ENCODE peak calls at places on chromosome 18, in five cellular contexts. X, M, P, U and I are unnamed samples.

GRCh38 chr18:48961547-48961946 is 10.8 kb upstream of the SMAD7 start:
- DNase-seq in U (no peak), M (no peak), P (no peak), X (no peak), I (no peak)

GRCh38 chr18:34115409-34116081 is 109.2 kb downstream of the NOL4 start:
- DNase-seq in U (no peak), M (peak), P (peak), X (no peak), I (no peak)

GRCh38 chr18:8504451-8504850 is 104.8 kb upstream of the RAB12 start:
- DNase-seq in U (no peak), M (no peak), P (no peak), X (no peak), I (no peak)

GRCh38 chr18:41666251-41666650 is 288.8 kb upstream of the PIK3C3 start:
- DNase-seq in M (no peak), X (no peak), P (no peak), U (no peak), I (no peak)

GRCh38 chr18:13254971-13255927 is 36.7 kb downstream of the LDLRAD4 start:
- DNase-seq in M (no peak), U (no peak), P (no peak), X (no peak), I (no peak)

GRCh38 chr18:78891185-78891762 is 88.3 kb upstream of the SALL3 start:
- DNase-seq in M (no peak), X (no peak), P (no peak), U (no peak), I (no peak)

GRCh38 chr18:58603365-58604067 is 25.4 kb downstream of the ALPK2 start:
- DNase-seq in U (no peak), M (no peak), P (no peak), X (no peak), I (no peak)

GRCh38 chr18:79400091-79400590 is 4.4 kb downstream of the NFATC1 start:
- DNase-seq in M (no peak), X (no peak), U (peak), P (peak), I (peak)

GRCh38 chr18:6521804-6522418 is 107.2 kb upstream of the L3MBTL4 start:
- DNase-seq in U (peak), M (peak), P (no peak), X (peak), I (peak)

GRCh38 chr18:5463390-5463789 is 80.4 kb downstream of the EPB41L3 start:
- DNase-seq in P (peak), M (no peak), X (peak), U (peak), I (peak)

GRCh38 chr18:1595165-1595564 is 690.5 kb downstream of the ADCYAP1 start:
- DNase-seq in M (no peak), X (no peak), P (no peak), U (no peak), I (no peak)

GRCh38 chr18:12308386-12309100 is 502 bp downstream of the TUBB6 start:
- DNase-seq in P (peak), U (peak), M (peak), X (peak), I (peak)

GRCh38 chr18:56662902-56663301 is 11.7 kb downstream of the WDR7 start:
- DNase-seq in U (no peak), M (no peak), X (no peak), P (no peak), I (no peak)

GRCh38 chr18:76466410-76466991 is 28.5 kb downstream of the ZNF516 start:
- DNase-seq in P (no peak), X (no peak), M (no peak), U (no peak), I (no peak)

GRCh38 chr18:55116855-55117254 is 157.6 kb upstream of the CCDC68 start:
- DNase-seq in M (no peak), U (peak), X (no peak), P (no peak), I (no peak)

GRCh38 chr18:1663879-1664705 is 759.4 kb downstream of the ADCYAP1 start:
- DNase-seq in P (no peak), X (no peak), U (peak), M (peak), I (peak)

GRCh38 chr18:23584019-23584970 is 2.0 kb downstream of the NPC1 start:
- DNase-seq in X (no peak), P (no peak), U (no peak), M (no peak), I (no peak)

GRCh38 chr18:76209597-76209996 is 285.4 kb downstream of the ZNF516 start:
- DNase-seq in M (no peak), P (no peak), X (peak), U (peak), I (no peak)

GRCh38 chr18:29321561-29321960 is 1144.6 kb upstream of the CDH2 start:
- DNase-seq in X (no peak), P (no peak), M (no peak), U (peak), I (no peak)

GRCh38 chr18:45549296-45549695 is 66.0 kb upstream of the SLC14A2 start:
- DNase-seq in U (no peak), P (no peak), M (no peak), X (no peak), I (no peak)

GRCh38 chr18:4603955-4604354 is 148.8 kb upstream of the DLGAP1 start:
- DNase-seq in U (no peak), X (no peak), P (no peak), M (no peak), I (no peak)

GRCh38 chr18:32868424-32868823 is 95.6 kb upstream of the KLHL14 start:
- DNase-seq in P (no peak), M (no peak), X (no peak), U (no peak), I (no peak)

GRCh38 chr18:56716692-56717146 is 65.6 kb downstream of the WDR7 start:
- DNase-seq in U (no peak), P (no peak), M (no peak), X (no peak), I (no peak)

GRCh38 chr18:77136871-77137665 is 4.5 kb upstream of the MBP start:
- DNase-seq in P (no peak), U (no peak), X (no peak), M (no peak), I (no peak)

GRCh38 chr18:25647404-25647803 is 295.4 kb upstream of the ZNF521 start:
- DNase-seq in M (no peak), P (no peak), U (no peak), X (no peak), I (no peak)

GRCh38 chr18:2087877-2088673 is 483.2 kb downstream of the METTL4 start:
- DNase-seq in M (no peak), U (no peak), X (no peak), P (no peak), I (no peak)

GRCh38 chr18:62206593-62206992 is 19.5 kb downstream of the RELCH start:
- DNase-seq in X (no peak), M (no peak), U (no peak), P (peak), I (no peak)

GRCh38 chr18:28961669-28962228 is 784.8 kb upstream of the CDH2 start:
- DNase-seq in U (peak), X (peak), P (no peak), M (peak), I (no peak)

GRCh38 chr18:70044626-70045025 is 97.0 kb upstream of the CD226 start:
- DNase-seq in M (no peak), P (no peak), X (peak), U (peak), I (no peak)

GRCh38 chr18:53984021-53984420 is 240.4 kb downstream of the MBD2 start:
- DNase-seq in M (no peak), X (no peak), U (peak), P (no peak), I (no peak)

GRCh38 chr18:79056827-79057367 is 12.3 kb upstream of the ATP9B start:
- DNase-seq in U (no peak), X (no peak), M (no peak), P (no peak), I (no peak)

GRCh38 chr18:78518805-78519204 is 460.8 kb upstream of the SALL3 start:
- DNase-seq in X (no peak), P (no peak), U (no peak), M (no peak), I (no peak)